ENCODE peak calls at places on chromosomes 3 and 15, in eight cellular contexts. L is AG04449; Y is activated CD8-positive, alpha-beta memory T cell treated with anti-CD3 and anti-CD28 coated beads for 1 hour; X is sciatic nerve; K is CD4-positive, alpha-beta T cell; J is HEK293T; W is NCI-H526; R is pons. V is an unnamed sample.

GRCh38 chr3:186511245-186511644 is 32.9 kb downstream of the CRYGS start:
- DNase-seq in X (no peak), K (no peak), R (no peak), Y (no peak), L (no peak), W (no peak), J (no peak), V (no peak)

GRCh38 chr3:123244128-123244527 is 42.4 kb downstream of the SEC22A start:
- DNase-seq in K (peak; percentile 12), L (no peak), R (no peak), J (no peak), W (no peak), Y (peak; percentile 1), X (no peak), V (no peak)

GRCh38 chr3:52986049-52986448 is 59.8 kb downstream of the SFMBT1 start:
- DNase-seq in R (no peak), K (no peak), X (no peak), J (no peak), L (no peak), Y (no peak), W (no peak), V (no peak)

GRCh38 chr15:84826369-84826823 is 9.2 kb downstream of the ALPK3 start:
- DNase-seq in L (no peak), K (no peak), W (peak; percentile 55), Y (no peak), J (peak; percentile 73), X (no peak), R (no peak), V (no peak)

GRCh38 chr3:36740822-36741221 is 23.5 kb downstream of the DCLK3 start:
- DNase-seq in J (no peak), X (no peak), W (no peak), Y (no peak), K (no peak), L (no peak), R (no peak), V (no peak)

GRCh38 chr3:188067932-188068331 is 86.0 kb upstream of the LPP start:
- DNase-seq in X (no peak), R (no peak), W (no peak), K (no peak), J (no peak), L (no peak), Y (no peak), V (no peak)

GRCh38 chr3:44511238-44511567 is 33.7 kb upstream of the ZNF445 start:
- DNase-seq in L (no peak), W (no peak), Y (no peak), R (peak; percentile 3), J (no peak), K (no peak), X (no peak), V (no peak)

GRCh38 chr3:63964287-63965073 is 52.3 kb upstream of the SCAANT1 start:
- DNase-seq in W (no peak), J (no peak), X (no peak), R (no peak), K (no peak), Y (no peak), L (no peak), V (no peak)

GRCh38 chr3:189728915-189729314 is 97.7 kb downstream of the TP63 start:
- DNase-seq in W (no peak), Y (no peak), R (no peak), J (no peak), X (no peak), L (no peak), K (no peak), V (no peak)

GRCh38 chr3:172150896-172151295 is 111.5 kb downstream of the FNDC3B start:
- DNase-seq in R (no peak), W (no peak), X (no peak), L (no peak), J (no peak), Y (no peak), K (no peak), V (no peak)

GRCh38 chr15:94582368-94582767 is 351.0 kb downstream of the MCTP2 start:
- DNase-seq in K (no peak), W (peak; percentile 85), J (peak; percentile 53), Y (no peak), X (no peak), L (no peak), R (peak; percentile 51), V (peak; percentile 45)

GRCh38 chr3:108064293-108064887 is 26.4 kb downstream of the CD47 start:
- DNase-seq in J (no peak), X (no peak), K (no peak), R (no peak), W (no peak), Y (no peak), L (no peak), V (no peak)

GRCh38 chr15:25764980-25765735 is 98.0 kb downstream of the ATP10A start:
- DNase-seq in R (no peak), X (no peak), W (no peak), L (no peak), Y (no peak), J (no peak), K (no peak), V (no peak)

V was measured in iPS DF 6.9.